ENCODE peak calls at places on chromosomes 4 and X, in ten cellular contexts. J is activated CD4-positive, CD25-positive, alpha-beta regulatory T cell treated with anti-CD3 and anti-CD28 coated beads, Interleukin-2, amount 50 U/mL, for 72 hours; F is AML-193; O is naive thymus-derived CD8-positive, alpha-beta T cell; X is NCI-H1436; U is upper lobe of right lung; D is thyroid gland; E is activated T-helper 1 cell treated with Interleukin-2 at 50 U/mL for 16 hours; V is fibroblast of lung; P is OCI-LY7. G is an unnamed sample.

GRCh38 chr4:3257691-3258482 is 8.9 kb downstream of the MSANTD1 start:
- DNase-seq in J (peak), F (no peak), O (no peak), X (no peak), U (no peak), D (peak), E (no peak), V (peak), P (no peak), G (peak)

GRCh38 chr4:114694770-114695169 is 96.2 kb downstream of the UGT8 start:
- DNase-seq in J (no peak), F (peak), O (no peak), X (peak), U (no peak), D (no peak), E (no peak), V (peak), P (peak), G (peak)

GRCh38 chrX:40093586-40093985 is 4.2 kb downstream of the BCOR start:
- DNase-seq in J (no peak), F (no peak), O (no peak), X (no peak), U (no peak), D (no peak), E (no peak), V (no peak), P (no peak), G (no peak)

GRCh38 chr4:156830356-156830755 is 141.2 kb downstream of the PDGFC start:
- DNase-seq in J (no peak), F (no peak), O (no peak), X (no peak), U (no peak), D (no peak), E (no peak), V (peak), P (no peak), G (no peak)

GRCh38 chrX:1462596-1463251 is 10.0 kb upstream of the ASMTL start:
- DNase-seq in J (peak), F (no peak), O (peak), X (no peak), U (peak), D (no peak), E (peak), V (no peak), P (no peak), G (no peak)

GRCh38 chr4:3046149-3046548 is 28.2 kb downstream of the HTT-AS start:
- DNase-seq in J (no peak), F (peak), O (no peak), X (no peak), U (no peak), D (no peak), E (no peak), V (no peak), P (peak), G (peak)

GRCh38 chr4:128221556-128221955 is 66.1 kb downstream of the PGRMC2 start:
- DNase-seq in J (no peak), F (no peak), O (no peak), X (no peak), U (no peak), D (no peak), E (no peak), V (no peak), P (no peak), G (no peak)

GRCh38 chrX:13468096-13468495 is 101.3 kb upstream of the EGFL6 start:
- DNase-seq in J (no peak), F (no peak), O (no peak), X (no peak), U (no peak), D (no peak), E (no peak), V (no peak), P (no peak), G (no peak)

GRCh38 chr4:159048166-159048886 is 54.6 kb upstream of the RAPGEF2 start:
- DNase-seq in J (no peak), F (no peak), O (no peak), X (peak), U (peak), D (peak), E (no peak), V (peak), P (no peak), G (no peak)

GRCh38 chrX:103918050-103918449 is 44.4 kb upstream of the TMSB15B start:
- DNase-seq in J (peak), F (peak), O (peak), X (peak), U (no peak), D (peak), E (peak), V (peak), P (peak), G (peak)

GRCh38 chr4:8053688-8054449 is 104.7 kb downstream of the ABLIM2 start:
- DNase-seq in J (no peak), F (no peak), O (no peak), X (no peak), U (no peak), D (no peak), E (no peak), V (no peak), P (no peak), G (no peak)

GRCh38 chrX:8879750-8880149 is 78.6 kb upstream of the FAM9A start:
- DNase-seq in J (peak), F (peak), O (peak), X (no peak), U (no peak), D (peak), E (no peak), V (peak), P (peak), G (peak)